ENCODE peak calls at places on chromosomes 2 and 18, in nine cellular contexts. R, T, G, H, Q, Y, X, C and Z are unnamed samples.

GRCh38 chr2:42824454-42824807 is 32.0 kb upstream of the HAAO start:
- DNase-seq in R (no peak), T (no peak), G (no peak), H (no peak), Q (no peak), Y (no peak), X (no peak), C (no peak), Z (no peak)

GRCh38 chr18:49025426-49025766 is 74.6 kb upstream of the SMAD7 start:
- DNase-seq in R (no peak), T (no peak), G (no peak), H (no peak), Q (no peak), Y (no peak), X (no peak), C (no peak), Z (no peak)

GRCh38 chr2:113291191-113291590 is 12.5 kb upstream of the PAX8 start:
- DNase-seq in R (peak), T (no peak), G (no peak), H (no peak), Q (no peak), Y (no peak), X (no peak), C (no peak), Z (no peak)

GRCh38 chr18:48428494-48429177 is 19.5 kb upstream of the ZBTB7C start:
- DNase-seq in R (peak), T (no peak), G (no peak), H (no peak), Q (peak), Y (no peak), X (no peak), C (no peak), Z (no peak)

GRCh38 chr2:240182476-240182875 is 42.0 kb upstream of the OTOS start:
- DNase-seq in R (no peak), T (no peak), G (peak), H (no peak), Q (no peak), Y (no peak), X (no peak), C (no peak), Z (no peak)

GRCh38 chr2:101847661-101848339 is 144.0 kb upstream of the IL1R2 start:
- DNase-seq in R (no peak), T (no peak), G (no peak), H (no peak), Q (no peak), Y (no peak), X (no peak), C (no peak), Z (no peak)

GRCh38 chr2:23595601-23596251 is 210.7 kb downstream of the KLHL29 start:
- DNase-seq in R (no peak), T (no peak), G (peak), H (peak), Q (no peak), Y (peak), X (peak), C (no peak), Z (no peak)

GRCh38 chr2:28469304-28469703 is 26.6 kb upstream of the PLB1 start:
- DNase-seq in R (no peak), T (no peak), G (no peak), H (no peak), Q (peak), Y (no peak), X (no peak), C (no peak), Z (no peak)

GRCh38 chr2:223532712-223533111 is 69.4 kb downstream of the SCG2 start:
- DNase-seq in R (no peak), T (no peak), G (no peak), H (no peak), Q (no peak), Y (no peak), X (no peak), C (no peak), Z (no peak)

DNA sequence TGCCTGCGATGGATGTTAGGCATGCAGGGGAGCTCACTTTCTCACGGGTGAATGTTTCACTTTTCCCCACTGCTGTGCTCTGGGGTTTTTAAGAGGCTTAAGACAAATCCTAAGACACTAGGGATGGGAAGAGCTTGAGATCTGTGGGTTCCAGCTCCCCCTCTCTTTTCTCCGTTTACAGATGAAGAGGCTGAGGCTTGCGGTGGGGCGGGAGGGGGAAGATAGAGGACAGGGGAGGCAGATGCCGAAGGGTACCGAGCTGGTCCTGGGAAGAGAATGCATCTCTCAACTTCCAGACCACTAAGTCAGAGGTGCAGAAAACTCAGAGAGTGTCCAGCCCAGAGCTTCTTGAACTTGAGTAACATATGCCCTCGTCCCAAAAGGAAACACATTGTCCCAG is 8.2 kb upstream of the ATOH8 start:
- DNase-seq in R (no peak), T (no peak), G (no peak), H (no peak), Q (no peak), Y (no peak), X (no peak), C (no peak), Z (no peak)
- H3K4me3 ChIP-seq in R (no peak), T (no peak), G (no peak), H (no peak), Q (no peak), Y (no peak), X (no peak), C (no peak), Z (no peak)

GRCh38 chr2:7093376-7093775 is 176.2 kb downstream of the RNF144A start:
- DNase-seq in R (no peak), T (no peak), G (no peak), H (no peak), Q (no peak), Y (no peak), X (no peak), C (no peak), Z (no peak)
- H3K4me3 ChIP-seq in R (no peak), T (no peak), G (no peak), H (no peak), Q (no peak), Y (no peak), X (no peak), C (no peak), Z (no peak)

DNA sequence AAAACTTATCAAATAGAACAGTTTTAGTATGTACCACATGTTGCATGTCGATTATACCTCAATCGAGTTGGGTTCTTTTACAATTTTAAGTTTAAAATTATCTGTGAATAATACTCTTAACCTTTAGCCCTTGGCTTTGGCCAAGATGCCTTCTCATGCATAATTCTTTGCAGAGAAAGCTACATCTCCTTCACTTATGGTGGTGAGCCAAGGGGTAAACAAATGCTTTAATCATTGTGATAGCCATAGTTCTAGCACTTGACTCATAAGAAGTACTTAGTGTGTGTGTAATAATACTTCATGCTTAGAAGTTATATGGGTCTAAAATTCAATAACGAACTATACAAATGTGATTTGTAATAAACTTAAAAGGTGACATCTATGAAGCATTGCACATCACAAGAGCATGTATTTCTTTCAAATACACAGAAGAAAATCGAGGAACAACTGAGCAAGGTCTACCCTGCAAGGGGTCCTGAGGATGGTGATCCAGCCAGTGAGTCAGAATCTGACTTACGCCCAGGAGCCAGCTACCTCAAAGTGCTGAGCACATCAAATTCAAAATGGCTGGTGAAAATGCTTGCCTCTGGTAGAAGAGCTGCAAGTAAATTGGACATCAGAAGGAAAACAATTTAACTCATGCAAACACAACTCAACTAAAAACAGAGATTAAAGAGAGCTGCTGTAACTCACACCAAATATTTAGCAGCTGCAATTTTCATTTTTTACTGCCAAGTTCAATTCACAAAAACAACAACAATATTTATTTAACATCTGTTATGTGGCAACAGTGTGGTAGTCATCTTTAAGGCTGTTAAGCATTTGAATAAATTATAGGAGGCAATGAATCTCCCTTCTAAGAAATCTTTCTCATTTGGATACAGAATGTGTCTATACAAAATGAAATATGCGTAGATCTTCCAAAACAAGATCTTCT is 23.8 kb upstream of the TTC39C start:
- DNase-seq in R (no peak), T (no peak), G (no peak), H (no peak), Q (peak), Y (no peak), X (no peak), C (no peak), Z (no peak)
- H3K4me3 ChIP-seq in R (no peak), T (no peak), G (no peak), H (no peak), Q (no peak), Y (no peak), X (no peak), C (no peak), Z (no peak)

GRCh38 chr2:208252766-208253492 is 1.9 kb downstream of the IDH1 start:
- DNase-seq in R (no peak), T (no peak), G (no peak), H (no peak), Q (peak), Y (no peak), X (no peak), C (no peak), Z (no peak)
- H3K4me3 ChIP-seq in R (peak), T (no peak), G (no peak), H (no peak), Q (peak), Y (peak), X (no peak), C (peak), Z (no peak)